ENCODE peak calls at places on chromosomes 4 and X, in seven cellular contexts. C is breast epithelium, U is small intestine, Z is foreskin fibroblast, I is HFF-Myc, E is AG10803, H is aorta. O is an unnamed sample.

GRCh38 chrX:4239650-4240540 is 526.4 kb upstream of the PRKX start:
- DNase-seq in C (no peak), U (no peak), Z (no peak), I (no peak), E (no peak), H (no peak), O (no peak)

GRCh38 chr4:187171731-187172339 is 448.2 kb upstream of the FAT1 start:
- DNase-seq in C (no peak), U (no peak), Z (peak), I (peak), E (peak), H (no peak), O (no peak)

GRCh38 chr4:82798168-82799005 is at the start of gene SCD5:
- DNase-seq in C (no peak), U (peak), Z (peak), I (no peak), E (peak), H (peak), O (peak)

GRCh38 chrX:129230850-129231512 is 292.3 kb downstream of the SMARCA1 start:
- DNase-seq in C (no peak), U (no peak), Z (no peak), I (no peak), E (no peak), H (no peak), O (no peak)

GRCh38 chrX:136147320-136147901 is at the start of gene FHL1:
- DNase-seq in C (no peak), U (no peak), Z (no peak), I (no peak), E (no peak), H (peak), O (peak)

GRCh38 chr4:52568351-52568750 is 90.8 kb downstream of the USP46 start:
- DNase-seq in C (no peak), U (no peak), Z (no peak), I (no peak), E (no peak), H (no peak), O (no peak)

GRCh38 chr4:3399277-3400194 is 42.2 kb upstream of the HGFAC start:
- DNase-seq in C (no peak), U (no peak), Z (no peak), I (no peak), E (no peak), H (no peak), O (no peak)

GRCh38 chrX:145817666-145818521 is at the start of gene SLITRK2:
- DNase-seq in C (no peak), U (no peak), Z (no peak), I (no peak), E (no peak), H (peak), O (no peak)

GRCh38 chr4:16715482-16715881 is 183.0 kb downstream of the LDB2 start:
- DNase-seq in C (no peak), U (no peak), Z (no peak), I (no peak), E (peak), H (no peak), O (no peak)

GRCh38 chrX:115372026-115372610 is 82.6 kb downstream of the LUZP4 start:
- DNase-seq in C (no peak), U (no peak), Z (peak), I (peak), E (peak), H (no peak), O (no peak)

GRCh38 chr4:37719021-37719420 is 32.8 kb upstream of the RELL1 start:
- DNase-seq in C (no peak), U (no peak), Z (no peak), I (no peak), E (peak), H (no peak), O (no peak)

GRCh38 chrX:128436397-128437103 is 384.3 kb upstream of the ACTRT1 start:
- DNase-seq in C (no peak), U (no peak), Z (no peak), I (no peak), E (no peak), H (no peak), O (no peak)

GRCh38 chr4:61520688-61521160 is 320.6 kb downstream of the ADGRL3 start:
- DNase-seq in C (no peak), U (peak), Z (no peak), I (no peak), E (no peak), H (no peak), O (no peak)

GRCh38 chr4:91089194-91089593 is 962.0 kb downstream of the CCSER1 start:
- DNase-seq in C (no peak), U (peak), Z (no peak), I (no peak), E (no peak), H (no peak), O (no peak)

GRCh38 chr4:86055898-86056297 is 304.0 kb downstream of the MAPK10 start:
- DNase-seq in C (no peak), U (no peak), Z (no peak), I (no peak), E (no peak), H (no peak), O (no peak)

GRCh38 chrX:12999422-12999821 is 24.5 kb downstream of the TMSB4X start:
- DNase-seq in C (no peak), U (no peak), Z (no peak), I (no peak), E (no peak), H (no peak), O (no peak)

GRCh38 chrX:74505437-74505836 is 84.1 kb downstream of the SLC16A2 start:
- DNase-seq in C (no peak), U (no peak), Z (no peak), I (no peak), E (no peak), H (no peak), O (no peak)

GRCh38 chrX:11499076-11500044 is 166.4 kb downstream of the ARHGAP6 start:
- DNase-seq in C (no peak), U (no peak), Z (peak), I (peak), E (peak), H (no peak), O (no peak)

GRCh38 chr4:26647523-26648224 is 63.8 kb downstream of the TBC1D19 start:
- DNase-seq in C (no peak), U (no peak), Z (no peak), I (no peak), E (no peak), H (no peak), O (no peak)

GRCh38 chr4:105613326-105613725 is 60.9 kb downstream of the ARHGEF38 start:
- DNase-seq in C (no peak), U (no peak), Z (no peak), I (no peak), E (no peak), H (no peak), O (no peak)

GRCh38 chr4:24550773-24551172 is 33.6 kb downstream of the DHX15 start:
- DNase-seq in C (no peak), U (no peak), Z (no peak), I (no peak), E (no peak), H (no peak), O (no peak)

GRCh38 chrX:37998586-37999267 is 7.6 kb upstream of the SYTL5 start:
- DNase-seq in C (no peak), U (no peak), Z (peak), I (no peak), E (peak), H (no peak), O (no peak)

GRCh38 chrX:25343060-25343459 is 327.3 kb upstream of the ARX start:
- DNase-seq in C (no peak), U (no peak), Z (no peak), I (no peak), E (no peak), H (no peak), O (no peak)

GRCh38 chr4:155572106-155572703 is 94.4 kb upstream of the GUCY1A1 start:
- DNase-seq in C (no peak), U (no peak), Z (no peak), I (no peak), E (no peak), H (no peak), O (no peak)

GRCh38 chrX:72041901-72042859 is 89.5 kb downstream of the RTL5 start:
- DNase-seq in C (no peak), U (no peak), Z (no peak), I (no peak), E (peak), H (no peak), O (no peak)

GRCh38 chrX:49754238-49754857 is 58.6 kb upstream of the PAGE1 start:
- DNase-seq in C (no peak), U (peak), Z (no peak), I (peak), E (peak), H (no peak), O (peak)

GRCh38 chrX:119226431-119226830 is 9.7 kb upstream of the PGRMC1 start:
- DNase-seq in C (no peak), U (no peak), Z (no peak), I (no peak), E (no peak), H (no peak), O (no peak)

GRCh38 chr4:155818639-155819038 is 47.4 kb downstream of the ASIC5 start:
- DNase-seq in C (no peak), U (no peak), Z (no peak), I (no peak), E (no peak), H (no peak), O (no peak)

GRCh38 chrX:150683536-150684146 is 9.6 kb upstream of the MTMR1 start:
- DNase-seq in C (no peak), U (peak), Z (peak), I (peak), E (no peak), H (no peak), O (no peak)

GRCh38 chrX:149527705-149528104 is 13.1 kb upstream of the EOLA1 start:
- DNase-seq in C (no peak), U (peak), Z (peak), I (no peak), E (peak), H (no peak), O (no peak)

GRCh38 chrX:120274958-120275357 is 24.3 kb downstream of the ZBTB33 start:
- DNase-seq in C (no peak), U (no peak), Z (no peak), I (no peak), E (no peak), H (no peak), O (no peak)

GRCh38 chr4:71229477-71230257 is 109.2 kb upstream of the SLC4A4 start:
- DNase-seq in C (no peak), U (peak), Z (peak), I (no peak), E (peak), H (no peak), O (no peak)

GRCh38 chr4:5423670-5424069 is 284.7 kb downstream of the EVC2 start:
- DNase-seq in C (no peak), U (no peak), Z (no peak), I (no peak), E (no peak), H (no peak), O (no peak)

GRCh38 chr4:61489927-61490326 is 289.8 kb downstream of the ADGRL3 start:
- DNase-seq in C (no peak), U (no peak), Z (no peak), I (no peak), E (no peak), H (no peak), O (no peak)

GRCh38 chr4:182826391-182826790 is 90.8 kb downstream of the DCTD start:
- DNase-seq in C (no peak), U (no peak), Z (no peak), I (no peak), E (no peak), H (no peak), O (no peak)

GRCh38 chr4:10587296-10587695 is 97.3 kb downstream of the CLNK start:
- DNase-seq in C (no peak), U (no peak), Z (no peak), I (no peak), E (no peak), H (no peak), O (no peak)

GRCh38 chr4:10581022-10581421 is 103.5 kb downstream of the CLNK start:
- DNase-seq in C (no peak), U (no peak), Z (no peak), I (no peak), E (no peak), H (no peak), O (no peak)

GRCh38 chr4:10582966-10583365 is 101.6 kb downstream of the CLNK start:
- DNase-seq in C (no peak), U (no peak), Z (no peak), I (no peak), E (no peak), H (no peak), O (no peak)

GRCh38 chr4:10582059-10582686 is 102.4 kb downstream of the CLNK start:
- DNase-seq in C (no peak), U (peak), Z (peak), I (peak), E (peak), H (no peak), O (no peak)

GRCh38 chr4:10584042-10584441 is 100.5 kb downstream of the CLNK start:
- DNase-seq in C (no peak), U (peak), Z (peak), I (peak), E (peak), H (no peak), O (no peak)
- H3K4me3 ChIP-seq in C (no peak), U (no peak), Z (peak), I (no peak), E (peak), H (no peak), O (no peak)

DNA sequence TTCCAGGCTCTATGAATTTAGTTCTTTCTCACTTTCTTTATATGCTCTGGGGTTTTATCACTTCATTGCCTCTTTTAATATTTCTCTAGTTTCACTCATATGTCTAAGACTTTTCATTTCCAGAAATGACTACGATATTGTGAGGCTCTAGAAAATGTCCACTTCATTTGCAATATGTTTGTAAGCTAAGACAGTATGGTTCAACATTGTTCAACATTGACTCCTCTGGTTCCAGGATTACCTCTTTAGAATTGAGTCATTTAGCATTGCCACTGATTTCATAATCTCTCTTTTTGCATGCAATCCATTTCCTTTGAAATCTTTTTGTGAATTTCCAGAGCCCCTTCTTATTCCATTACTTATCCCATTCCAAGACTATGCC is 32.3 kb downstream of the BBS12 start:
- DNase-seq in C (no peak), U (no peak), Z (peak), I (no peak), E (peak), H (no peak), O (no peak)
- H3K4me3 ChIP-seq in C (no peak), U (no peak), Z (peak), I (no peak), E (peak), H (no peak), O (no peak)

GRCh38 chr4:40749717-40750460 is at the start of gene NSUN7:
- DNase-seq in C (peak), U (peak), Z (no peak), I (no peak), E (peak), H (peak), O (no peak)
- H3K4me3 ChIP-seq in C (peak), U (peak), Z (peak), I (peak), E (peak), H (peak), O (peak)

DNA sequence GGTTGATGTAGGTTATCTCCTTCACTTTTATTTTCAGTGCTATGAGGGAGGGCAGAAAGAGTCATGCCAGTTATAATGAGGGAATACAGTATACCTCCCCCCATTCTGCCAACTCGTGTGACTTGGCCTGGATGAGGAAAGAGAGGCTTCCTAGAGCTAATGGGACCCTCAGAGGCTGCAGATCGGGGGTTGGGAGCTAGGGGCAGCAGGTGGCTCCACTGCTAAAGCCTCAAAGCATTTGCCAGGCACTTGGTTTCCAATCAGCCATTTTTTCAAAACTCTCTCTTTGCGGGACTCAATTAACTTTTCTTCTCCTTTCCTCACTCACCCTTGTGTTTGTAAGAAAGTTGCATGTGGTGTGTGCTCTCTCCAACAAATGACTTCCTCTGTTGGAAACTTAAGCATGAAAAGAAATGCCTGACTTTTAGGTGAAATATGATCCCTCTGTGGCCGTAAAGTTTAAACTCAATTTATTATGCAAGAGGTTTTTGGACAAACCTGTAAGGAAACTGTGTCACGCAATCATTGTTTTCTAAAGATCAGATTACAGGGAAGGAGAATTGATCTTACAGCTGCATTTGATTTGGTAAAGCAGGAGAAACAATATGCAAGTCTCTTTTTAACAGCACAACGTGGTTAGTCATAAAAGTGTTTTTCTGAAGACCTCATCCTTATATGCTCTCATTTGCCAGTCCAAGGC is 7.0 kb downstream of the SFRP2 start:
- DNase-seq in C (no peak), U (no peak), Z (peak), I (peak), E (peak), H (no peak), O (no peak)
- H3K4me3 ChIP-seq in C (no peak), U (no peak), Z (no peak), I (no peak), E (no peak), H (no peak), O (no peak)

GRCh38 chrX:57265126-57265525 is 21.4 kb upstream of the FAAH2 start:
- DNase-seq in C (no peak), U (no peak), Z (no peak), I (no peak), E (no peak), H (no peak), O (no peak)
- H3K4me3 ChIP-seq in C (no peak), U (no peak), Z (no peak), I (no peak), E (no peak), H (no peak), O (no peak)

GRCh38 chrX:44352739-44353138 is 9.3 kb upstream of the EFHC2 start:
- DNase-seq in C (no peak), U (no peak), Z (no peak), I (no peak), E (no peak), H (no peak), O (no peak)
- H3K4me3 ChIP-seq in C (no peak), U (no peak), Z (no peak), I (no peak), E (no peak), H (no peak), O (no peak)

GRCh38 chr4:1218892-1219552 is 29.9 kb downstream of the CTBP1 start:
- DNase-seq in C (no peak), U (no peak), Z (no peak), I (no peak), E (no peak), H (no peak), O (no peak)

GRCh38 chr4:1216076-1216614 is 32.8 kb downstream of the CTBP1 start:
- DNase-seq in C (no peak), U (no peak), Z (no peak), I (no peak), E (no peak), H (no peak), O (no peak)

GRCh38 chr4:1215347-1216075 is 33.4 kb downstream of the CTBP1 start:
- DNase-seq in C (no peak), U (no peak), Z (no peak), I (no peak), E (no peak), H (no peak), O (no peak)

GRCh38 chr4:1216869-1217294 is 32.0 kb downstream of the CTBP1 start:
- DNase-seq in C (no peak), U (peak), Z (no peak), I (no peak), E (no peak), H (no peak), O (peak)

GRCh38 chr4:1217366-1217765 is 31.6 kb downstream of the CTBP1 start:
- DNase-seq in C (no peak), U (no peak), Z (no peak), I (no peak), E (no peak), H (no peak), O (no peak)
- H3K4me3 ChIP-seq in C (no peak), U (no peak), Z (no peak), I (no peak), E (no peak), H (no peak), O (peak)

O was measured in effector memory CD4-positive, alpha-beta T cell.